ENCODE peak calls at places on chromosomes 5 and 9, in six cellular contexts. P, F, O, V, K and Q are unnamed samples.
A peak's percentile ranks its signal among the peaks of the same experiment; 100 is the strongest.

GRCh38 chr5:43386960-43387362 is 25.2 kb downstream of the CCL28 start:
- DNase-seq in P (no peak), F (no peak), O (peak; percentile 20), V (no peak), K (no peak), Q (no peak)

GRCh38 chr5:112065818-112066217 is 308.8 kb upstream of the NREP start:
- DNase-seq in P (no peak), F (no peak), O (no peak), V (no peak), K (no peak), Q (no peak)

GRCh38 chr9:33163433-33164137 is 3.6 kb downstream of the B4GALT1 start:
- DNase-seq in P (no peak), F (no peak), O (no peak), V (no peak), K (no peak), Q (no peak)

GRCh38 chr5:151692312-151692711 is 5.6 kb upstream of the SPARC start:
- DNase-seq in P (no peak), F (no peak), O (no peak), V (no peak), K (no peak), Q (no peak)

GRCh38 chr5:5675511-5675910 is 253.0 kb downstream of the ICE1 start:
- DNase-seq in P (no peak), F (no peak), O (no peak), V (no peak), K (no peak), Q (no peak)

GRCh38 chr5:514101-514485 is 10.2 kb downstream of the SLC9A3 start:
- DNase-seq in P (no peak), F (no peak), O (no peak), V (no peak), K (no peak), Q (no peak)

GRCh38 chr5:69042500-69042899 is 51.3 kb upstream of the SLC30A5 start:
- DNase-seq in P (no peak), F (no peak), O (no peak), V (no peak), K (no peak), Q (no peak)

GRCh38 chr5:133316346-133317343 is 264.8 kb downstream of the HSPA4 start:
- DNase-seq in P (no peak), F (peak; percentile 27), O (no peak), V (peak; percentile 11), K (peak; percentile 74), Q (no peak)

GRCh38 chr9:127937383-127938297 is at the start of gene DPM2:
- DNase-seq in P (peak; percentile 97), F (peak; percentile 73), O (peak; percentile 62), V (peak; percentile 90), K (peak; percentile 83), Q (peak; percentile 98)

GRCh38 chr9:92094655-92095054 is 20.6 kb downstream of the SPTLC1 start:
- DNase-seq in P (no peak), F (peak; percentile 5), O (no peak), V (peak; percentile 46), K (no peak), Q (no peak)

GRCh38 chr9:102974530-102974929 is 20.6 kb upstream of the CYLC2 start:
- DNase-seq in P (no peak), F (no peak), O (no peak), V (no peak), K (no peak), Q (no peak)

GRCh38 chr9:86741311-86742215 is 205.7 kb downstream of the GAS1 start:
- DNase-seq in P (no peak), F (no peak), O (no peak), V (no peak), K (no peak), Q (no peak)

DNA sequence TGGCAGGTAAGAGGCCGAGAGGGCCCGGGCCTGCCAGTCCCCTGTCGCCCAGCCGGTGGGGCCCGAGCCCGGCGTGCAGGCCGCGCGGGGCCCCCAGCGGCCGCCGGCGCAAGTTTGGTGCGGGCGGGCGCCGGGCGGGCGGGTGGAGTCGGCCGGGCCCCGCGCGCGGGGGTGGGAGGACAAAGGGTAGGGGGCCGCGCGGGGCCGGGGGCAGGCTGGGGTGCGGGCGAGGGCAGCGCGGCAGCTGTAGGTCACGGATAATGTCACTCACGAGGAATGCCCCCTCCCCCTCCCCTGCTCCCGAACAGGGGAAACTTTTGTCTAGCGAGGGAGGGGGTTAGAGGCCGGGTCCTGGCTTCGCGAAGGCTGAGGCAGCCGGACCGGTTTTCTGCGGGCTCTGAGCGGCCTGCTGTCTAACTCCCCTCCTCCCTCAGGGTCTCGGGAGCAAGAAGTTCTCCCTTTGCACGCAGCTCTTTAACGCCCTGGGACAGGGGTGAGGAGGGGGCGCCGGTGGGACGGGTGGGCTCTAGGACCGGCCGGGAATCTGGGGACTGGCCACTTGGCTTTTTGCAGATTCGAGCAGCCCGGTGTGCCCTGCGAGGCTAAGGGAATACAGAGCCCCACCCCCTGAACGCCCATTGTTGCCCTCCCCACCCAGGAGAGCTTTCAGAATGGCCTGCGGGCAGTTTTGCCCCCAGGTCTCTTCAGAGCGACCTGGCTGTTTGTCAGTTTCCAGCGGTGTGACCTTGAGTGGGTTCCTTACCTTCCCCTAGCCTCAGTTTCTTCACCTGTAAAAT is 21.3 kb upstream of the NDST1 start:
- DNase-seq in P (peak; percentile 52), F (peak; percentile 71), O (no peak), V (peak; percentile 53), K (peak; percentile 86), Q (peak; percentile 50)
- TF ChIP-seq POLR2AphosphoS5 in P (no peak), F (no peak), O (no peak), V (no peak), K (peak; percentile 13), Q (no peak)

GRCh38 chr5:171419663-171420428 is 399 bp downstream of the FGF18 start:
- DNase-seq in P (peak; percentile 59), F (no peak), O (no peak), V (no peak), K (peak; percentile 74), Q (peak; percentile 48)
- TF ChIP-seq TAF1 in P (no peak), F (no peak), O (no peak), V (no peak), K (no peak), Q (no peak)

GRCh38 chr9:2157277-2158105 is 142.3 kb downstream of the SMARCA2 start:
- DNase-seq in P (no peak), F (no peak), O (no peak), V (no peak), K (no peak), Q (peak; percentile 13)
- TF ChIP-seq POLR2A in P (no peak), F (no peak), O (peak; percentile 61), V (no peak), K (no peak), Q (peak; percentile 58)

GRCh38 chr5:141084487-141084989 is 9.9 kb upstream of the PCDHB2 start:
- DNase-seq in P (no peak), F (peak; percentile 72), O (no peak), V (peak; percentile 12), K (peak; percentile 66), Q (no peak)
- TF ChIP-seq POLR2AphosphoS5 in P (no peak), F (peak; percentile 53), O (no peak), V (no peak), K (peak; percentile 35), Q (no peak)